ENCODE peak calls at places on chromosome 18, in eight cellular contexts. A, W, Y, K, J, O, T and S are unnamed samples.

GRCh38 chr18:69845588-69846506 is 101.8 kb downstream of the CD226 start:
- DNase-seq in A (no peak), W (peak; percentile 8), Y (no peak), K (no peak), J (no peak), O (no peak), T (peak; percentile 62), S (peak; percentile 4)

GRCh38 chr18:46546111-46546640 is 110.8 kb downstream of the LOXHD1 start:
- DNase-seq in A (no peak), W (peak; percentile 9), Y (no peak), K (no peak), J (no peak), O (no peak), T (no peak), S (no peak)

GRCh38 chr18:26425148-26425531 is 123.2 kb downstream of the KCTD1 start:
- DNase-seq in A (no peak), W (peak; percentile 13), Y (no peak), K (no peak), J (no peak), O (no peak), T (peak; percentile 7), S (peak; percentile 51)

GRCh38 chr18:54296017-54296416 is 26.7 kb downstream of the POLI start:
- DNase-seq in A (no peak), W (no peak), Y (no peak), K (no peak), J (no peak), O (no peak), T (peak; percentile 32), S (peak; percentile 2)

GRCh38 chr18:23890589-23890988 is 124.0 kb upstream of the TTC39C start:
- DNase-seq in A (no peak), W (no peak), Y (no peak), K (no peak), J (no peak), O (no peak), T (peak; percentile 56), S (no peak)

GRCh38 chr18:43887491-43887890 is 610.2 kb upstream of the SYT4 start:
- DNase-seq in A (no peak), W (no peak), Y (no peak), K (no peak), J (no peak), O (no peak), T (no peak), S (no peak)

GRCh38 chr18:57898506-57899124 is 95.5 kb upstream of the ATP8B1 start:
- DNase-seq in A (no peak), W (peak; percentile 86), Y (no peak), K (no peak), J (no peak), O (no peak), T (peak; percentile 94), S (peak; percentile 83)

GRCh38 chr18:10374615-10375295 is 79.7 kb upstream of the APCDD1 start:
- DNase-seq in A (no peak), W (peak; percentile 67), Y (no peak), K (no peak), J (no peak), O (no peak), T (no peak), S (no peak)

GRCh38 chr18:9020221-9020620 is 82.3 kb upstream of the NDUFV2 start:
- DNase-seq in A (no peak), W (peak; percentile 62), Y (no peak), K (no peak), J (no peak), O (no peak), T (no peak), S (no peak)

GRCh38 chr18:72674710-72675109 is 130.6 kb upstream of the CBLN2 start:
- DNase-seq in A (no peak), W (no peak), Y (peak; percentile 26), K (no peak), J (no peak), O (no peak), T (no peak), S (no peak)

GRCh38 chr18:65057439-65058083 is 693.3 kb upstream of the CDH7 start:
- DNase-seq in A (no peak), W (no peak), Y (no peak), K (no peak), J (no peak), O (no peak), T (no peak), S (no peak)

GRCh38 chr18:68766433-68766832 is 31.4 kb upstream of the CCDC102B start:
- DNase-seq in A (no peak), W (no peak), Y (no peak), K (no peak), J (no peak), O (no peak), T (peak; percentile 9), S (no peak)

GRCh38 chr18:43193336-43193735 is 77.9 kb upstream of the RIT2 start:
- DNase-seq in A (no peak), W (no peak), Y (no peak), K (no peak), J (no peak), O (no peak), T (no peak), S (no peak)

GRCh38 chr18:61535401-61535800 is 202.2 kb downstream of the CDH20 start:
- DNase-seq in A (no peak), W (peak; percentile 9), Y (no peak), K (no peak), J (no peak), O (no peak), T (no peak), S (peak; percentile 51)

GRCh38 chr18:10559566-10560456 is 34.0 kb downstream of the NAPG start:
- DNase-seq in A (no peak), W (no peak), Y (peak; percentile 24), K (no peak), J (no peak), O (no peak), T (peak; percentile 28), S (no peak)

GRCh38 chr18:45456076-45457066 is 158.9 kb upstream of the SLC14A2 start:
- DNase-seq in A (no peak), W (no peak), Y (no peak), K (no peak), J (no peak), O (no peak), T (no peak), S (no peak)
- TF ChIP-seq CTCF in A (no peak), W (peak; percentile 9), Y (no peak), K (no peak), J (no peak), O (no peak), T (no peak), S (no peak)

GRCh38 chr18:13219012-13219396 is 444 bp downstream of the LDLRAD4 start:
- DNase-seq in A (no peak), W (no peak), Y (no peak), K (no peak), J (no peak), O (no peak), T (no peak), S (no peak)
- H3K27me3 ChIP-seq in A (no peaks in the 10 kb centered on the region), W (peaks cover 91% of the 10 kb centered on the region), Y (peaks cover 5% of the 10 kb centered on the region), K (no peaks in the 10 kb centered on the region), J (peaks cover 41% of the 10 kb centered on the region), O (peaks cover 65% of the 10 kb centered on the region), T (peaks cover 55% of the 10 kb centered on the region), S (peaks cover 33% of the 10 kb centered on the region)

GRCh38 chr18:59899298-59900221 is at the start of gene PMAIP1:
- DNase-seq in A (no peak), W (peak; percentile 89), Y (peak; percentile 94), K (peak; percentile 90), J (peak; percentile 89), O (peak; percentile 89), T (peak; percentile 94), S (peak; percentile 85)
- TF ChIP-seq CTCF in A (no peak), W (no peak), Y (no peak), K (no peak), J (no peak), O (no peak), T (no peak), S (no peak)

GRCh38 chr18:78140294-78140693 is 839.3 kb upstream of the SALL3 start:
- DNase-seq in A (no peak), W (no peak), Y (no peak), K (no peak), J (no peak), O (no peak), T (no peak), S (no peak)

GRCh38 chr18:78133729-78134128 is 845.9 kb upstream of the SALL3 start:
- DNase-seq in A (no peak), W (no peak), Y (no peak), K (no peak), J (no peak), O (no peak), T (no peak), S (no peak)

GRCh38 chr18:78144669-78145068 is 834.9 kb upstream of the SALL3 start:
- DNase-seq in A (no peak), W (no peak), Y (no peak), K (no peak), J (no peak), O (no peak), T (no peak), S (no peak)

GRCh38 chr18:78136986-78137385 is 842.6 kb upstream of the SALL3 start:
- DNase-seq in A (no peak), W (no peak), Y (no peak), K (no peak), J (no peak), O (no peak), T (no peak), S (no peak)

GRCh38 chr18:78138993-78139496 is 840.6 kb upstream of the SALL3 start:
- DNase-seq in A (no peak), W (no peak), Y (no peak), K (no peak), J (no peak), O (no peak), T (no peak), S (no peak)
- H3K27me3 ChIP-seq in A (no peaks in the 10 kb centered on the region), W (no peaks in the 10 kb centered on the region), Y (no peaks in the 10 kb centered on the region), K (no peaks in the 10 kb centered on the region), J (peaks cover 33% of the 10 kb centered on the region), O (no peaks in the 10 kb centered on the region), T (no peaks in the 10 kb centered on the region), S (no peaks in the 10 kb centered on the region)

GRCh38 chr18:76709659-76710645 is 112.4 kb upstream of the ZNF236 start:
- DNase-seq in A (no peak), W (peak; percentile 33), Y (peak; percentile 94), K (peak; percentile 76), J (peak; percentile 74), O (peak; percentile 58), T (peak; percentile 65), S (peak; percentile 41)
- TF ChIP-seq CTCF in A (peak; percentile 90), W (peak; percentile 96), Y (peak; percentile 82), K (peak; percentile 83), J (peak; percentile 89), O (peak; percentile 74), T (peak; percentile 97), S (peak; percentile 81)

GRCh38 chr18:56062931-56063330 is 474.9 kb upstream of the TCF4 start:
- DNase-seq in A (no peak), W (no peak), Y (no peak), K (no peak), J (no peak), O (no peak), T (no peak), S (no peak)
- H3K27me3 ChIP-seq in A (no peaks in the 10 kb centered on the region), W (no peaks in the 10 kb centered on the region), Y (no peaks in the 10 kb centered on the region), K (no peaks in the 10 kb centered on the region), J (no peaks in the 10 kb centered on the region), O (no peaks in the 10 kb centered on the region), T (no peaks in the 10 kb centered on the region), S (no peaks in the 10 kb centered on the region)